ENCODE peak calls at places on chromosomes 16 and 17, in six cellular contexts. M is stimulated activated CD4-positive, alpha-beta T cell treated with anti-CD3 and anti-CD28 coated beads, TNF-alpha, amount 100 ng/mL, for 24 hours; W is LoVo; E is head of caudate nucleus; L is amygdala; K is left ventricle myocardium superior. Q is an unnamed sample.

GRCh38 chr16:84925092-84925772 is 86.1 kb downstream of the ZDHHC7 start:
- DNase-seq in M (peak), E (peak), W (peak), K (peak), L (no peak), Q (peak)

GRCh38 chr17:61245706-61246135 is 153.9 kb upstream of the TBX2 start:
- DNase-seq in E (no peak), M (no peak), K (no peak), W (no peak), L (no peak), Q (no peak)

GRCh38 chr16:49278567-49278827 is 3.1 kb downstream of the CBLN1 start:
- DNase-seq in E (no peak), K (no peak), M (no peak), W (no peak), L (no peak), Q (no peak)

GRCh38 chr17:15392326-15392739 is 50.9 kb upstream of the TEKT3 start:
- DNase-seq in L (no peak), K (peak), E (no peak), M (no peak), W (peak), Q (no peak)

GRCh38 chr17:76635039-76635438 is 8.5 kb downstream of the ST6GALNAC1 start:
- DNase-seq in K (no peak), W (no peak), E (no peak), M (no peak), L (no peak), Q (no peak)

GRCh38 chr17:64190468-64190867 is 60.5 kb upstream of the ERN1 start:
- DNase-seq in L (no peak), K (no peak), M (no peak), W (no peak), E (no peak), Q (no peak)

GRCh38 chr17:61389670-61390478 is 9.8 kb upstream of the TBX2 start:
- DNase-seq in E (peak), M (no peak), L (no peak), W (no peak), K (peak), Q (peak)

GRCh38 chr17:65074778-65075250 is 18.3 kb upstream of the GNA13 start:
- DNase-seq in W (no peak), L (no peak), E (peak), M (no peak), K (peak), Q (peak)

GRCh38 chr17:64778367-64779290 is 116.5 kb upstream of the SMURF2 start:
- DNase-seq in M (peak), E (peak), L (no peak), K (peak), W (no peak), Q (peak)

GRCh38 chr16:49828545-49829267 is 27.2 kb downstream of the ZNF423 start:
- DNase-seq in W (no peak), M (no peak), K (peak), E (no peak), L (no peak), Q (peak)

GRCh38 chr17:39485555-39485954 is 24.3 kb downstream of the CDK12 start:
- DNase-seq in K (no peak), L (no peak), W (peak), M (no peak), E (no peak), Q (no peak)

GRCh38 chr16:89317729-89318429 is 100.4 kb downstream of the ZNF778 start:
- DNase-seq in M (no peak), K (peak), L (no peak), E (no peak), W (no peak), Q (peak)

GRCh38 chr17:39134878-39135277 is 16.6 kb downstream of the PLXDC1 start:
- DNase-seq in W (no peak), E (no peak), L (no peak), M (no peak), K (peak), Q (no peak)

GRCh38 chr17:21283482-21284318 is 811 bp upstream of the MAP2K3 start:
- DNase-seq in E (no peak), L (no peak), M (no peak), K (peak), W (no peak), Q (peak)

GRCh38 chr16:4915226-4915761 is 21.7 kb downstream of the PPL start:
- DNase-seq in M (no peak), W (peak), E (no peak), L (no peak), K (no peak), Q (no peak)

GRCh38 chr16:48591976-48592375 is 18.0 kb downstream of the N4BP1 start:
- DNase-seq in K (no peak), L (no peak), E (no peak), W (no peak), M (no peak), Q (no peak)

GRCh38 chr16:19113577-19114358 is at the start of gene ITPRIPL2:
- DNase-seq in E (peak), K (peak), M (no peak), L (no peak), W (peak), Q (peak)

GRCh38 chr17:76696763-76697701 is 13.7 kb downstream of the MXRA7 start:
- DNase-seq in K (peak), W (no peak), M (no peak), L (no peak), E (no peak), Q (peak)

GRCh38 chr17:81285179-81285878 is 9.8 kb downstream of the SLC38A10 start:
- DNase-seq in K (peak), E (peak), L (peak), M (peak), W (no peak), Q (peak)

GRCh38 chr17:39533891-39534290 is 72.6 kb downstream of the CDK12 start:
- DNase-seq in W (no peak), M (no peak), E (no peak), K (no peak), L (no peak), Q (no peak)

GRCh38 chr17:75877752-75878173 is 618 bp downstream of the TRIM47 start:
- DNase-seq in E (peak), M (peak), W (peak), K (peak), L (no peak), Q (peak)

GRCh38 chr17:9174779-9175574 is 153.7 kb downstream of the NTN1 start:
- DNase-seq in M (no peak), K (peak), L (no peak), E (no peak), W (no peak), Q (peak)

GRCh38 chr16:73527191-73527590 is 479.3 kb upstream of the ZFHX3 start:
- DNase-seq in K (no peak), E (no peak), W (no peak), M (no peak), L (no peak), Q (no peak)